ENCODE peak calls at places on chromosomes 16 and 17, in seven cellular contexts. E is GF-D8; Z is activated CD8-positive, alpha-beta memory T cell treated with anti-CD3 and anti-CD28 coated beads for 1 hour; V is NCI-H1436; M is AML-193; C is endothelial cell; A is hepatic stellate cell. S is an unnamed sample.

GRCh38 chr17:7809086-7809790 is 24.8 kb upstream of the KDM6B start:
- DNase-seq in C (no peak), Z (no peak), E (no peak), A (no peak), M (no peak), V (no peak), S (no peak)

GRCh38 chr17:31492880-31493655 is 101.6 kb downstream of the RAB11FIP4 start:
- DNase-seq in C (no peak), V (no peak), Z (peak; percentile 40), A (no peak), M (peak; percentile 51), E (peak; percentile 28), S (peak; percentile 93)

GRCh38 chr16:71410146-71410545 is 31.7 kb downstream of the TLE7 start:
- DNase-seq in Z (no peak), M (no peak), V (no peak), C (no peak), E (no peak), A (no peak), S (no peak)

GRCh38 chr16:86974120-86974519 is 343.1 kb downstream of the C16orf95 start:
- DNase-seq in A (no peak), V (no peak), Z (no peak), E (no peak), C (no peak), M (no peak), S (no peak)

GRCh38 chr16:86011532-86011931 is 112.6 kb downstream of the IRF8 start:
- DNase-seq in C (no peak), V (no peak), E (no peak), Z (no peak), A (no peak), M (no peak), S (no peak)

GRCh38 chr17:77208217-77208808 is 67.5 kb downstream of the SEC14L1 start:
- DNase-seq in E (no peak), C (peak; percentile 37), A (peak; percentile 75), V (no peak), M (peak; percentile 4), Z (no peak), S (peak; percentile 24)

GRCh38 chr16:853306-853705 is 52.8 kb upstream of the GNG13 start:
- DNase-seq in C (no peak), E (no peak), M (no peak), V (no peak), A (no peak), Z (no peak), S (no peak)

GRCh38 chr16:12329246-12329995 is 352.9 kb downstream of the SNX29 start:
- DNase-seq in V (no peak), M (no peak), C (no peak), A (no peak), Z (no peak), E (no peak), S (no peak)

GRCh38 chr17:57442914-57443571 is 186.7 kb downstream of the MSI2 start:
- DNase-seq in C (no peak), E (peak; percentile 80), V (no peak), M (no peak), Z (no peak), A (no peak), S (peak; percentile 43)

GRCh38 chr16:84992700-84993075 is 18.6 kb downstream of the ZDHHC7 start:
- DNase-seq in M (no peak), V (no peak), C (no peak), E (no peak), A (no peak), Z (no peak), S (no peak)

GRCh38 chr17:63675607-63676539 is 24.1 kb downstream of the LIMD2 start:
- DNase-seq in E (peak; percentile 59), A (peak; percentile 66), V (no peak), C (peak; percentile 84), M (peak; percentile 21), Z (no peak), S (peak; percentile 62)

GRCh38 chr17:9331512-9332163 is 244.0 kb downstream of the STX8 start:
- DNase-seq in V (no peak), E (no peak), Z (no peak), A (no peak), M (no peak), C (no peak), S (no peak)

GRCh38 chr16:68360971-68361370 is 50.2 kb downstream of the PRMT7 start:
- DNase-seq in Z (no peak), V (no peak), E (no peak), A (no peak), C (no peak), M (no peak), S (no peak)

S was measured in Kasumi-1.